ENCODE peak calls at places on chromosomes 2 and 18, in eight cellular contexts. One of them, this sample, is unnamed. For H3K4me1, the result is how much of the 10 kb centered on the place peaks cover.

GRCh38 chr2:118320640-118321039 is 232.4 kb downstream of the INSIG2 start:
- DNase-seq in tibial nerve: no peak
- DNase-seq in A549: no peak
- DNase-seq in suprapubic skin: no peak
- DNase-seq in SK-N-SH: no peak
- DNase-seq in esophagus muscularis mucosa: peak
- DNase-seq in transverse colon: no peak
- DNase-seq in K562: no peak
- DNase-seq in this sample: no peak

GRCh38 chr2:12587729-12588522 is 128.8 kb upstream of the TRIB2 start:
- DNase-seq in esophagus muscularis mucosa: no peak
- DNase-seq in tibial nerve: no peak
- DNase-seq in transverse colon: peak
- DNase-seq in K562: no peak
- DNase-seq in SK-N-SH: no peak
- DNase-seq in suprapubic skin: no peak
- DNase-seq in A549: peak
- DNase-seq in this sample: no peak

GRCh38 chr2:86037795-86038192 is 67.9 kb downstream of the POLR1A start:
- DNase-seq in A549: no peak
- DNase-seq in SK-N-SH: no peak
- DNase-seq in K562: no peak
- DNase-seq in esophagus muscularis mucosa: no peak
- DNase-seq in tibial nerve: no peak
- DNase-seq in suprapubic skin: peak
- DNase-seq in transverse colon: no peak
- DNase-seq in this sample: no peak

GRCh38 chr2:51297488-51297887 is 265.6 kb upstream of the NRXN1 start:
- DNase-seq in transverse colon: no peak
- DNase-seq in suprapubic skin: no peak
- DNase-seq in K562: no peak
- DNase-seq in SK-N-SH: no peak
- DNase-seq in esophagus muscularis mucosa: no peak
- DNase-seq in A549: no peak
- DNase-seq in tibial nerve: no peak
- DNase-seq in this sample: no peak

GRCh38 chr2:119693967-119694366 is 15.0 kb downstream of the TMEM177 start:
- DNase-seq in SK-N-SH: no peak
- DNase-seq in transverse colon: no peak
- DNase-seq in tibial nerve: no peak
- DNase-seq in A549: no peak
- DNase-seq in esophagus muscularis mucosa: no peak
- DNase-seq in suprapubic skin: no peak
- DNase-seq in K562: no peak
- DNase-seq in this sample: no peak

GRCh38 chr2:237978058-237978712 is 11.4 kb downstream of the UBE2F start:
- DNase-seq in A549: no peak
- DNase-seq in transverse colon: no peak
- DNase-seq in esophagus muscularis mucosa: no peak
- DNase-seq in tibial nerve: no peak
- DNase-seq in SK-N-SH: peak
- DNase-seq in suprapubic skin: no peak
- DNase-seq in K562: peak
- DNase-seq in this sample: no peak

GRCh38 chr2:240785424-240786335 is 34.3 kb downstream of the KIF1A start:
- DNase-seq in suprapubic skin: peak
- DNase-seq in transverse colon: no peak
- DNase-seq in A549: no peak
- DNase-seq in tibial nerve: no peak
- DNase-seq in SK-N-SH: no peak
- DNase-seq in esophagus muscularis mucosa: no peak
- DNase-seq in K562: peak
- DNase-seq in this sample: peak

GRCh38 chr2:14352067-14352466 is 280.4 kb upstream of the LRATD1 start:
- DNase-seq in esophagus muscularis mucosa: no peak
- DNase-seq in tibial nerve: no peak
- DNase-seq in A549: no peak
- DNase-seq in transverse colon: no peak
- DNase-seq in suprapubic skin: no peak
- DNase-seq in SK-N-SH: no peak
- DNase-seq in K562: no peak
- DNase-seq in this sample: no peak

GRCh38 chr2:120896126-120896525 is 160.5 kb downstream of the GLI2 start:
- DNase-seq in transverse colon: no peak
- DNase-seq in esophagus muscularis mucosa: no peak
- DNase-seq in SK-N-SH: no peak
- DNase-seq in K562: no peak
- DNase-seq in tibial nerve: no peak
- DNase-seq in suprapubic skin: no peak
- DNase-seq in A549: no peak
- DNase-seq in this sample: no peak

GRCh38 chr18:63850010-63850409 is 37.5 kb upstream of the SERPINB2 start:
- DNase-seq in tibial nerve: no peak
- DNase-seq in transverse colon: no peak
- DNase-seq in K562: no peak
- DNase-seq in SK-N-SH: peak
- DNase-seq in suprapubic skin: no peak
- DNase-seq in A549: peak
- DNase-seq in esophagus muscularis mucosa: no peak
- DNase-seq in this sample: no peak

GRCh38 chr2:147030966-147031760 is 813.7 kb upstream of the ACVR2A start:
- DNase-seq in transverse colon: no peak
- DNase-seq in A549: no peak
- DNase-seq in suprapubic skin: no peak
- DNase-seq in K562: no peak
- DNase-seq in SK-N-SH: no peak
- DNase-seq in tibial nerve: no peak
- DNase-seq in esophagus muscularis mucosa: no peak
- DNase-seq in this sample: no peak

GRCh38 chr18:70293166-70293565 is 4.3 kb downstream of the SOCS6 start:
- DNase-seq in K562: no peak
- DNase-seq in transverse colon: peak
- DNase-seq in SK-N-SH: no peak
- DNase-seq in A549: no peak
- DNase-seq in tibial nerve: no peak
- DNase-seq in esophagus muscularis mucosa: no peak
- DNase-seq in suprapubic skin: no peak
- DNase-seq in this sample: no peak

GRCh38 chr2:30437809-30438548 is 9.1 kb upstream of the LCLAT1 start:
- DNase-seq in SK-N-SH: no peak
- DNase-seq in suprapubic skin: no peak
- DNase-seq in esophagus muscularis mucosa: no peak
- DNase-seq in transverse colon: no peak
- DNase-seq in K562: no peak
- DNase-seq in tibial nerve: no peak
- DNase-seq in A549: no peak
- DNase-seq in this sample: no peak

GRCh38 chr18:48022531-48023330 is 92.3 kb upstream of the SMAD2 start:
- DNase-seq in esophagus muscularis mucosa: no peak
- DNase-seq in A549: peak
- DNase-seq in tibial nerve: no peak
- DNase-seq in suprapubic skin: no peak
- DNase-seq in SK-N-SH: peak
- DNase-seq in K562: peak
- DNase-seq in transverse colon: no peak
- DNase-seq in this sample: no peak

GRCh38 chr2:194999771-195000170 is 657.3 kb upstream of the SLC39A10 start:
- DNase-seq in SK-N-SH: no peak
- DNase-seq in esophagus muscularis mucosa: no peak
- DNase-seq in transverse colon: no peak
- DNase-seq in tibial nerve: no peak
- DNase-seq in suprapubic skin: no peak
- DNase-seq in K562: no peak
- DNase-seq in A549: no peak
- DNase-seq in this sample: no peak

GRCh38 chr18:741931-742512 is 29.6 kb upstream of the ENOSF1 start:
- DNase-seq in SK-N-SH: peak
- DNase-seq in tibial nerve: no peak
- DNase-seq in transverse colon: no peak
- DNase-seq in K562: peak
- DNase-seq in esophagus muscularis mucosa: no peak
- DNase-seq in suprapubic skin: no peak
- DNase-seq in A549: peak
- DNase-seq in this sample: no peak

GRCh38 chr18:68467966-68468365 is 246.9 kb downstream of the TMX3 start:
- DNase-seq in transverse colon: no peak
- DNase-seq in esophagus muscularis mucosa: no peak
- DNase-seq in SK-N-SH: peak
- DNase-seq in A549: no peak
- DNase-seq in tibial nerve: no peak
- DNase-seq in suprapubic skin: no peak
- DNase-seq in K562: no peak
- DNase-seq in this sample: no peak

GRCh38 chr2:182636694-182637093 is 79.4 kb upstream of the DNAJC10 start:
- DNase-seq in suprapubic skin: no peak
- DNase-seq in transverse colon: no peak
- DNase-seq in K562: no peak
- DNase-seq in A549: no peak
- DNase-seq in tibial nerve: no peak
- DNase-seq in esophagus muscularis mucosa: no peak
- DNase-seq in SK-N-SH: no peak
- DNase-seq in this sample: no peak

DNA sequence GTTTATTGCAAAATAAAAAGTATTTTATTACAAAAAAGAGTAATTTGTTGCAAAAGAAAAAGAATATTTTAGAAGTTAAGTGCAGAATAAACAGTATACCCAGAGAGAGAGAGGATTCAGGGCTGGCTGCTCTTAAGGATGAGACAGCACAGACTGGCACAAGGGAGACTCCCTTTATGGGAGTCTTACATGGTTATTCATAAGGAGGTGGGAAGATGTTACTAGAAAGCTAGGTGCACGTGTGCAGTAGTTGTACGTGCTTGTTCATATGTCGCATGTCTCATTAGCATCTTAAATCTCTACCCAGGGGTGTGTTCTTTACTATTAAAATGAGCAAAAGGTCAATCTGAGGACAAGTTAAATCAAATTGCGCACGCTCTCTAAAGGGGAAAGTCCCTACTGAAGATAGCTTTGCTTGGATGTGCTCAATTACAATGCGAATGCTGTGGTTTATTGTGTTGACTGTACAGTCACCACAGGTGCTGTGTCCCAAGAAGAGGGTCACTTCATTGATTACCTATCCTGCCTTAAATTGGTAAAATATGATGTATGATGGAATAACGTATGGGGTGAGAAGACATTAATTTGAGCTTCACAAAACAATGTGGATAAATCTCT is 368.0 kb upstream of the SPHKAP start:
- DNase-seq in suprapubic skin: no peak
- DNase-seq in SK-N-SH: no peak
- DNase-seq in esophagus muscularis mucosa: no peak
- DNase-seq in A549: no peak
- DNase-seq in tibial nerve: no peak
- DNase-seq in transverse colon: no peak
- DNase-seq in K562: no peak
- DNase-seq in this sample: no peak
- H3K4me1 ChIP-seq in suprapubic skin: under half
- H3K4me1 ChIP-seq in SK-N-SH: under half
- H3K4me1 ChIP-seq in esophagus muscularis mucosa: under half
- H3K4me1 ChIP-seq in A549: under half
- H3K4me1 ChIP-seq in tibial nerve: under half
- H3K4me1 ChIP-seq in transverse colon: under half
- H3K4me1 ChIP-seq in K562: under half
- H3K4me1 ChIP-seq in this sample: under half

GRCh38 chr2:109110185-109110584 is 18.8 kb upstream of the SH3RF3 start:
- DNase-seq in transverse colon: no peak
- DNase-seq in K562: no peak
- DNase-seq in tibial nerve: no peak
- DNase-seq in esophagus muscularis mucosa: no peak
- DNase-seq in A549: no peak
- DNase-seq in suprapubic skin: no peak
- DNase-seq in SK-N-SH: peak
- DNase-seq in this sample: no peak
- TF ChIP-seq EP300 in transverse colon: no peak
- TF ChIP-seq EP300 in K562: no peak
- TF ChIP-seq EP300 in tibial nerve: no peak
- TF ChIP-seq EP300 in esophagus muscularis mucosa: no peak
- TF ChIP-seq EP300 in A549: no peak
- TF ChIP-seq EP300 in suprapubic skin: no peak
- TF ChIP-seq EP300 in SK-N-SH: no peak
- TF ChIP-seq EP300 in this sample: no peak

GRCh38 chr2:96881349-96882195 is 11.7 kb upstream of the SEMA4C start:
- DNase-seq in SK-N-SH: no peak
- DNase-seq in transverse colon: no peak
- DNase-seq in K562: peak
- DNase-seq in A549: no peak
- DNase-seq in tibial nerve: no peak
- DNase-seq in esophagus muscularis mucosa: no peak
- DNase-seq in suprapubic skin: no peak
- DNase-seq in this sample: no peak

GRCh38 chr2:96880891-96881273 is 11.0 kb upstream of the SEMA4C start:
- DNase-seq in SK-N-SH: no peak
- DNase-seq in suprapubic skin: no peak
- DNase-seq in K562: no peak
- DNase-seq in transverse colon: no peak
- DNase-seq in A549: no peak
- DNase-seq in esophagus muscularis mucosa: no peak
- DNase-seq in tibial nerve: no peak
- DNase-seq in this sample: no peak

GRCh38 chr2:96883306-96883705 is 13.4 kb upstream of the SEMA4C start:
- DNase-seq in SK-N-SH: no peak
- DNase-seq in suprapubic skin: no peak
- DNase-seq in esophagus muscularis mucosa: no peak
- DNase-seq in A549: no peak
- DNase-seq in tibial nerve: no peak
- DNase-seq in K562: no peak
- DNase-seq in transverse colon: no peak
- DNase-seq in this sample: no peak

GRCh38 chr2:96882906-96883305 is 13.0 kb upstream of the SEMA4C start:
- DNase-seq in A549: no peak
- DNase-seq in esophagus muscularis mucosa: no peak
- DNase-seq in SK-N-SH: no peak
- DNase-seq in transverse colon: no peak
- DNase-seq in tibial nerve: no peak
- DNase-seq in suprapubic skin: no peak
- DNase-seq in K562: no peak
- DNase-seq in this sample: no peak

DNA sequence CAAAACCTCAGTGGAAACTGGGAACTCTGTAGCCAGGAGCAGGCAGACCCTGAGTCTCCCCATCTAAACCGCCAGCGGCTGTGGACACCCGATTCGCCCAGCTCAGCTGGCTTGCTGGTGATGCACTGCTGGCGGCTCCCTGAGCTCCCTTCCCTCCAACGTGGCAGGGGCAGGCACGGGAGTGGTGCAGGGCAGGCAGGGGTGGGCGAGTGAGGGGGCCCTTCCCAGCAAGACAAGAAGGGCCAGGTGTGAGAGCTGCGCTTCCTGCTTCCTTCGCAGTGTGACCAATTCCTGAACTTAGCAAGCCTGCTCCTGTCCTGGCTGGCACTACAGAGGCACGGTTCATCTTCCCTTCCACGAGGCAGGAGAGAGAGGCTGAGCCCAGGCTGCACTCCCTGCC is 12.3 kb upstream of the SEMA4C start:
- DNase-seq in esophagus muscularis mucosa: no peak
- DNase-seq in tibial nerve: no peak
- DNase-seq in transverse colon: no peak
- DNase-seq in K562: no peak
- DNase-seq in suprapubic skin: no peak
- DNase-seq in A549: no peak
- DNase-seq in SK-N-SH: no peak
- DNase-seq in this sample: no peak
- H3K4me1 ChIP-seq in esophagus muscularis mucosa: under half
- H3K4me1 ChIP-seq in tibial nerve: half or more
- H3K4me1 ChIP-seq in transverse colon: under half
- H3K4me1 ChIP-seq in K562: under half
- H3K4me1 ChIP-seq in suprapubic skin: half or more
- H3K4me1 ChIP-seq in A549: under half
- H3K4me1 ChIP-seq in SK-N-SH: under half
- H3K4me1 ChIP-seq in this sample: under half

GRCh38 chr2:135245055-135245454 is 193.0 kb downstream of the RAB3GAP1 start:
- DNase-seq in SK-N-SH: no peak
- DNase-seq in suprapubic skin: no peak
- DNase-seq in esophagus muscularis mucosa: no peak
- DNase-seq in tibial nerve: no peak
- DNase-seq in K562: no peak
- DNase-seq in transverse colon: no peak
- DNase-seq in A549: peak
- DNase-seq in this sample: no peak
- TF ChIP-seq EP300 in SK-N-SH: no peak
- TF ChIP-seq EP300 in suprapubic skin: no peak
- TF ChIP-seq EP300 in esophagus muscularis mucosa: no peak
- TF ChIP-seq EP300 in tibial nerve: no peak
- TF ChIP-seq EP300 in K562: no peak
- TF ChIP-seq EP300 in transverse colon: no peak
- TF ChIP-seq EP300 in A549: no peak
- TF ChIP-seq EP300 in this sample: no peak